ENCODE peak calls at places on chromosomes 3 and 15, in six cellular contexts. One of them, this sample, is unnamed.
A peak's percentile ranks its signal among the peaks of the same experiment; 100 is the strongest.

GRCh38 chr3:74643636-74644035 is 29.2 kb upstream of the CNTN3 start:
- DNase-seq in transverse colon: peak; percentile 10
- DNase-seq in HCT116: no peak
- DNase-seq in sigmoid colon: peak; percentile 69
- DNase-seq in endothelial cell of umbilical vein: peak; percentile 4
- DNase-seq in K562: no peak
- DNase-seq in this sample: no peak

GRCh38 chr3:54641226-54642014 is 286.4 kb downstream of the LRTM1 start:
- DNase-seq in transverse colon: no peak
- DNase-seq in endothelial cell of umbilical vein: no peak
- DNase-seq in sigmoid colon: no peak
- DNase-seq in HCT116: no peak
- DNase-seq in K562: no peak
- DNase-seq in this sample: no peak

GRCh38 chr15:23686466-23687142 is 501 bp downstream of the NDN start:
- DNase-seq in HCT116: no peak
- DNase-seq in sigmoid colon: no peak
- DNase-seq in K562: no peak
- DNase-seq in endothelial cell of umbilical vein: peak; percentile 2
- DNase-seq in transverse colon: no peak
- DNase-seq in this sample: no peak

GRCh38 chr15:45640610-45641009 is 5.8 kb downstream of the SQOR start:
- DNase-seq in transverse colon: no peak
- DNase-seq in endothelial cell of umbilical vein: peak; percentile 95
- DNase-seq in K562: no peak
- DNase-seq in sigmoid colon: no peak
- DNase-seq in HCT116: peak; percentile 23
- DNase-seq in this sample: no peak

GRCh38 chr3:140344601-140345000 is 333.3 kb upstream of the TRIM42 start:
- DNase-seq in HCT116: no peak
- DNase-seq in K562: no peak
- DNase-seq in sigmoid colon: no peak
- DNase-seq in endothelial cell of umbilical vein: no peak
- DNase-seq in transverse colon: no peak
- DNase-seq in this sample: no peak

GRCh38 chr3:193262707-193263106 is 21.7 kb downstream of the PLAAT1 start:
- DNase-seq in endothelial cell of umbilical vein: no peak
- DNase-seq in transverse colon: no peak
- DNase-seq in sigmoid colon: no peak
- DNase-seq in HCT116: no peak
- DNase-seq in K562: no peak
- DNase-seq in this sample: no peak

GRCh38 chr3:126124148-126124868 is 40.4 kb upstream of the SLC41A3 start:
- DNase-seq in sigmoid colon: peak; percentile 42
- DNase-seq in endothelial cell of umbilical vein: no peak
- DNase-seq in HCT116: no peak
- DNase-seq in K562: no peak
- DNase-seq in transverse colon: peak; percentile 6
- DNase-seq in this sample: no peak

GRCh38 chr3:138213373-138214085 is 26.4 kb downstream of the ARMC8 start:
- DNase-seq in K562: no peak
- DNase-seq in endothelial cell of umbilical vein: no peak
- DNase-seq in transverse colon: no peak
- DNase-seq in sigmoid colon: no peak
- DNase-seq in HCT116: no peak
- DNase-seq in this sample: no peak

GRCh38 chr3:156532730-156533129 is 22.2 kb downstream of the SSR3 start:
- DNase-seq in HCT116: no peak
- DNase-seq in K562: no peak
- DNase-seq in transverse colon: no peak
- DNase-seq in endothelial cell of umbilical vein: no peak
- DNase-seq in sigmoid colon: no peak
- DNase-seq in this sample: no peak

GRCh38 chr3:56254261-56254660 is 214.0 kb downstream of the ERC2 start:
- DNase-seq in HCT116: no peak
- DNase-seq in sigmoid colon: no peak
- DNase-seq in endothelial cell of umbilical vein: no peak
- DNase-seq in K562: no peak
- DNase-seq in transverse colon: no peak
- DNase-seq in this sample: no peak

GRCh38 chr15:81111510-81112375 is 22.3 kb upstream of the CFAP161 start:
- DNase-seq in sigmoid colon: no peak
- DNase-seq in endothelial cell of umbilical vein: no peak
- DNase-seq in K562: no peak
- DNase-seq in transverse colon: no peak
- DNase-seq in HCT116: no peak
- DNase-seq in this sample: no peak

GRCh38 chr15:60172147-60172546 is 168.0 kb downstream of the FOXB1 start:
- DNase-seq in sigmoid colon: no peak
- DNase-seq in K562: no peak
- DNase-seq in HCT116: no peak
- DNase-seq in endothelial cell of umbilical vein: no peak
- DNase-seq in transverse colon: no peak
- DNase-seq in this sample: no peak

GRCh38 chr3:185992801-185993467 is 55.1 kb upstream of the TRA2B start:
- DNase-seq in endothelial cell of umbilical vein: no peak
- DNase-seq in transverse colon: no peak
- DNase-seq in HCT116: no peak
- DNase-seq in K562: no peak
- DNase-seq in sigmoid colon: no peak
- DNase-seq in this sample: no peak

GRCh38 chr3:123350971-123351370 is 97.9 kb downstream of the ADCY5 start:
- DNase-seq in K562: no peak
- DNase-seq in HCT116: no peak
- DNase-seq in transverse colon: no peak
- DNase-seq in endothelial cell of umbilical vein: no peak
- DNase-seq in sigmoid colon: peak; percentile 50
- DNase-seq in this sample: no peak

GRCh38 chr3:159786489-159787181 is 202.0 kb upstream of the IL12A start:
- DNase-seq in HCT116: no peak
- DNase-seq in transverse colon: no peak
- DNase-seq in K562: no peak
- DNase-seq in endothelial cell of umbilical vein: no peak
- DNase-seq in sigmoid colon: no peak
- DNase-seq in this sample: no peak

GRCh38 chr3:126119008-126119675 is 35.2 kb upstream of the SLC41A3 start:
- DNase-seq in K562: no peak
- DNase-seq in sigmoid colon: peak; percentile 50
- DNase-seq in endothelial cell of umbilical vein: no peak
- DNase-seq in transverse colon: peak; percentile 7
- DNase-seq in HCT116: no peak
- DNase-seq in this sample: no peak

GRCh38 chr3:173411288-173412064 is 13.9 kb downstream of the NLGN1 start:
- DNase-seq in K562: no peak
- DNase-seq in HCT116: peak; percentile 32
- DNase-seq in transverse colon: no peak
- DNase-seq in endothelial cell of umbilical vein: peak; percentile 80
- DNase-seq in sigmoid colon: no peak
- DNase-seq in this sample: no peak

GRCh38 chr15:65033659-65034269 is 4.3 kb upstream of the MTFMT start:
- DNase-seq in K562: peak; percentile 49
- DNase-seq in HCT116: peak; percentile 31
- DNase-seq in transverse colon: peak; percentile 31
- DNase-seq in endothelial cell of umbilical vein: peak; percentile 38
- DNase-seq in sigmoid colon: no peak
- DNase-seq in this sample: no peak

GRCh38 chr15:51267714-51268105 is 70.7 kb downstream of the CYP19A1 start:
- DNase-seq in HCT116: no peak
- DNase-seq in endothelial cell of umbilical vein: no peak
- DNase-seq in sigmoid colon: no peak
- DNase-seq in transverse colon: no peak
- DNase-seq in K562: no peak
- DNase-seq in this sample: no peak

GRCh38 chr15:52734329-52734728 is 55.1 kb upstream of the ATOSA start:
- DNase-seq in endothelial cell of umbilical vein: no peak
- DNase-seq in transverse colon: no peak
- DNase-seq in K562: no peak
- DNase-seq in HCT116: no peak
- DNase-seq in sigmoid colon: no peak
- DNase-seq in this sample: no peak

DNA sequence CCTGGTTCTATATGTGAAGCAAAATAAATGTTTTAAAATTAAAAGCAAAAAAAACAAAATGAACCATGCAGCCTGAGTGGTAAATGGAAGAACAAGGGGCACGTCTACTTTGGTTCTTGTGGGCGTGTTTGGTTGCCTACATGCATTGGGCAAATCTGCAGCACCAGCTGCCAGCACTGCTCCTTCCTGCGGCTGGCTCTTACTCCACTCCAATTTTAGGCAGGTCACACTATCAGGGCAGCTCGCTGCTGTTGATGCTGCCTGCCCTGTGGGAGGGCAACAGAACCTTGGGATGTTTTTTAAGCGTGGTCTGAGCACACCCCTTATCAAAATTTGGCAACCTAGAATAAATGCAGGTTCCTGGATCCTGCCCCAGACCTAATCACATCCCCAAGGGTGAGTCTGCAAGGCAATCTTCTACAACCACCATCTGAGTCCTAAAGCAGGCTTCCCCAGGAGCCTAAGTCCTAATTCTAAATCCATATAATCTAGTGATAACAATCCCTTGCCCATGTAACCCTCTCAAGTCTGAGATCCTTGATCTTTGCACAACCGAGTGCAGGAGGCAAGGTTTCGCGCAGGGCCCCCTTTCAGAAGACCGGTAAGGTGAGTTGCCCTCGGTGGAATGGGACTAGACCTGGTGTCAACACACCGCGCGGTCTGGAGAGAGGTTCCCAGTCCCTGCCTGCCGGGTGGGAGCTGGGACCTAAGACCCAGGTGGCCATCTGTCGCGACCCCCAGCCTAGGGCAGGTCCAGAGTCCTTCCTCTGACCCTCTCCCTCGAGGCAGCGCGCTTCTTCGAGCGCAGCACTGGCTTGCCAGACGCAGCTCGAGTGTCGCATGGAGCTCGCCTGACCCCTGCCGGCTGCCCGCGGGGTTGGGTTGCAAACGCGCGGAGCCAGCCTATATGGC is 15.9 kb downstream of the IVD start:
- DNase-seq in transverse colon: peak; percentile 85
- DNase-seq in K562: peak; percentile 84
- DNase-seq in sigmoid colon: peak; percentile 85
- DNase-seq in HCT116: peak; percentile 32
- DNase-seq in endothelial cell of umbilical vein: peak; percentile 61
- DNase-seq in this sample: peak; percentile 45
- TF ChIP-seq POLR2AphosphoS5 in transverse colon: peak; percentile 27
- TF ChIP-seq POLR2AphosphoS5 in K562: no peak
- TF ChIP-seq POLR2AphosphoS5 in sigmoid colon: peak; percentile 56
- TF ChIP-seq POLR2AphosphoS5 in HCT116: peak; percentile 62
- TF ChIP-seq POLR2AphosphoS5 in endothelial cell of umbilical vein: no peak
- TF ChIP-seq POLR2AphosphoS5 in this sample: peak; percentile 75

GRCh38 chr15:75453703-75454470 is 2.4 kb upstream of the SIN3A start:
- DNase-seq in endothelial cell of umbilical vein: peak; percentile 100
- DNase-seq in sigmoid colon: peak; percentile 99
- DNase-seq in K562: peak; percentile 96
- DNase-seq in HCT116: peak; percentile 100
- DNase-seq in transverse colon: peak; percentile 98
- DNase-seq in this sample: peak; percentile 100

GRCh38 chr15:75452968-75453702 is 1.6 kb upstream of the SIN3A start:
- DNase-seq in transverse colon: peak; percentile 54
- DNase-seq in sigmoid colon: peak; percentile 87
- DNase-seq in HCT116: peak; percentile 21
- DNase-seq in endothelial cell of umbilical vein: peak; percentile 49
- DNase-seq in K562: no peak
- DNase-seq in this sample: no peak

GRCh38 chr15:75451674-75452363 is at the start of gene SIN3A:
- DNase-seq in endothelial cell of umbilical vein: peak; percentile 100
- DNase-seq in HCT116: peak; percentile 100
- DNase-seq in sigmoid colon: peak; percentile 100
- DNase-seq in K562: peak; percentile 92
- DNase-seq in transverse colon: peak; percentile 99
- DNase-seq in this sample: peak; percentile 99

GRCh38 chr15:75451202-75451673 is 252 bp downstream of the SIN3A start:
- DNase-seq in sigmoid colon: no peak
- DNase-seq in transverse colon: no peak
- DNase-seq in HCT116: no peak
- DNase-seq in K562: no peak
- DNase-seq in endothelial cell of umbilical vein: no peak
- DNase-seq in this sample: no peak

GRCh38 chr15:75452364-75452967 is 976 bp upstream of the SIN3A start:
- DNase-seq in HCT116: peak; percentile 62
- DNase-seq in transverse colon: peak; percentile 92
- DNase-seq in sigmoid colon: peak; percentile 95
- DNase-seq in endothelial cell of umbilical vein: peak; percentile 76
- DNase-seq in K562: peak; percentile 51
- DNase-seq in this sample: peak; percentile 80
- H3K4me3 ChIP-seq in HCT116: peak overlapping the region; percentile 86
- H3K4me3 ChIP-seq in transverse colon: peak overlapping the region; percentile 61
- H3K4me3 ChIP-seq in sigmoid colon: peak overlapping the region; percentile 39
- H3K4me3 ChIP-seq in endothelial cell of umbilical vein: peak overlapping the region; percentile 84
- H3K4me3 ChIP-seq in K562: peak overlapping the region; percentile 86
- H3K4me3 ChIP-seq in this sample: peak overlapping the region; percentile 98

DNA sequence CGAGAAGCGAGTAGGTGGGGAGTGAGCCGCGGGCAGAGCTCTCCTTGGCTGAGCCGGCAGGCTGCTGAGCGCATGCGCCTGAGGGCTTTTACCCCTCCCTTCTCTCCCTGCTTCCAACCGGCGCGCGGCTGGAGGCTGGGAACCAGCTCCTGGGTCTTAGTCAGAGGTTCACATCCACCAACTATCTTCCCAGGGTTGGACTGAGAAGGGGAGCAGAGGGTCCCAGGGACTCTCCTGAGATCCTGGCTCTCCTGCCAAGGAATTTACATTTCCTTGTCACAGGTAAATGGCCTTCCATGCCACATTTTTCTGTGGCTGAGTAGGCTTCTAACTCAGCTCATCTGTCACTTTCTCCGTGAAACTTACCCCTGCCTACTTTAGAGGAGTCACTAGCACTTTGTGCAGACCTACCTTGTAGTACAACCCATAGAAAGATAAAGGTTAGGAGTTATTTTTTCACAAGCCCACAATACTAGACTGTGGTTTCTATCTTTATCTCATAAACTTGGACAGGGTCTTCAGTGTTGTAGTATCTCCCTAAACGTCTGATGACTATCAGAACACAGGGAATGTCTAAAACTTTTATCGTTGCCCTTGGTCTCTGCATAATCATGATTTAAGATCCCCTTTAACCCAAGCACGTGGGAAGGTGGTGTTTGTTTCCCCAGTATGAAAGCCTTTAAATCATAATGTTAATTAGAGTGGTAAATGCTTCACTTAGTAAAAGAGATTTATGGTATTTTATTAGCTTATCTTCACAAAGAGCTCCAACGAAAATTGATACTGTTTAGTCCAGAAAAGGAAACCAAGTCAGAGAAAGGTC is 617 bp upstream of the TBC1D5 start:
- DNase-seq in sigmoid colon: no peak
- DNase-seq in endothelial cell of umbilical vein: peak; percentile 99
- DNase-seq in transverse colon: no peak
- DNase-seq in HCT116: no peak
- DNase-seq in K562: peak; percentile 98
- DNase-seq in this sample: peak; percentile 84
- TF ChIP-seq POLR2AphosphoS5 in sigmoid colon: no peak
- TF ChIP-seq POLR2AphosphoS5 in endothelial cell of umbilical vein: peak; percentile 5
- TF ChIP-seq POLR2AphosphoS5 in transverse colon: no peak
- TF ChIP-seq POLR2AphosphoS5 in HCT116: peak; percentile 78
- TF ChIP-seq POLR2AphosphoS5 in K562: peak; percentile 60
- TF ChIP-seq POLR2AphosphoS5 in this sample: no peak

DNA sequence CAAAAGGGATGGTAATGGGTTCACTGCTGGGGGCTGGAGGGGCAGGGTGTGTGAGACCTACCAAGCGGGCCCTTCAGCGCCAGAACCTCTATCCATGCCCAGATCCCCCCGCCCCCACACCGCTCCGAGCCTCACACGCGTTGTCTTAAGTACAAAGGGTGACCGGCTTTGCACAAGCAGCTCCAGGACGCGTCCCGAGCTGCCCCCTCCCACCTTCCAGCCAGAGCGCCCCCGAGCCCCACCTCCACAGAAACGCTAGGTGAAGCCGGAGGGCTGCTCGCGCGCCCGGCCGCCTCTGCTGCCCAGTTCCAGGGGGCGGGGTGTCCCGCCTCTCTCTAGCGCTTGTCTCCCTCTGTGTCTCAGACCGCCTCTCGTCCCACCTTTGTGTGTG is 1.2 kb downstream of the WNT7A start:
- DNase-seq in HCT116: no peak
- DNase-seq in transverse colon: no peak
- DNase-seq in K562: no peak
- DNase-seq in endothelial cell of umbilical vein: no peak
- DNase-seq in sigmoid colon: no peak
- DNase-seq in this sample: no peak
- H3K4me3 ChIP-seq in HCT116: peak overlapping the region; percentile 63
- H3K4me3 ChIP-seq in transverse colon: peak overlapping the region; percentile 38
- H3K4me3 ChIP-seq in K562: no peak overlapping the region
- H3K4me3 ChIP-seq in endothelial cell of umbilical vein: no peak overlapping the region
- H3K4me3 ChIP-seq in sigmoid colon: no peak overlapping the region
- H3K4me3 ChIP-seq in this sample: peak overlapping the region; percentile 34

This sample was measured in Panc1.